ENCODE peak calls at places on chromosomes 2 and 18, in four cellular contexts. One of them, this sample, is unnamed.

GRCh38 chr2:66496680-66497420 is 61.9 kb downstream of the MEIS1 start:
- DNase-seq in GM12878: no peak
- DNase-seq in HepG2: no peak
- DNase-seq in K562: no peak
- DNase-seq in this sample: no peak

GRCh38 chr2:231800493-231801091 is 14.3 kb downstream of the COPS7B start:
- DNase-seq in GM12878: no peak
- DNase-seq in K562: peak; percentile 34
- DNase-seq in HepG2: peak; percentile 55
- DNase-seq in this sample: peak; percentile 59

GRCh38 chr18:36752929-36753865 is 75.6 kb downstream of the TPGS2 start:
- DNase-seq in HepG2: no peak
- DNase-seq in K562: peak; percentile 36
- DNase-seq in GM12878: no peak
- DNase-seq in this sample: no peak

GRCh38 chr18:48777737-48778111 is 173.0 kb downstream of the SMAD7 start:
- DNase-seq in GM12878: no peak
- DNase-seq in K562: no peak
- DNase-seq in HepG2: peak; percentile 30
- DNase-seq in this sample: peak; percentile 39

GRCh38 chr18:23134780-23135678 is at the start of gene CABLES1:
- DNase-seq in K562: no peak
- DNase-seq in GM12878: no peak
- DNase-seq in HepG2: peak; percentile 74
- DNase-seq in this sample: peak; percentile 85

GRCh38 chr2:214057986-214058385 is 352.9 kb upstream of the VWC2L start:
- DNase-seq in K562: no peak
- DNase-seq in GM12878: no peak
- DNase-seq in HepG2: no peak
- DNase-seq in this sample: no peak

GRCh38 chr2:196379600-196379999 is 208.2 kb upstream of the STK17B start:
- DNase-seq in GM12878: no peak
- DNase-seq in K562: no peak
- DNase-seq in HepG2: no peak
- DNase-seq in this sample: no peak

GRCh38 chr2:233203060-233203459 is 48.4 kb upstream of the ATG16L1 start:
- DNase-seq in GM12878: no peak
- DNase-seq in HepG2: no peak
- DNase-seq in K562: no peak
- DNase-seq in this sample: no peak

GRCh38 chr2:222545821-222546540 is 109.9 kb downstream of the FARSB start:
- DNase-seq in HepG2: no peak
- DNase-seq in GM12878: no peak
- DNase-seq in K562: no peak
- DNase-seq in this sample: no peak

GRCh38 chr2:120730053-120730439 is 5.6 kb upstream of the GLI2 start:
- DNase-seq in K562: no peak
- DNase-seq in GM12878: no peak
- DNase-seq in HepG2: no peak
- DNase-seq in this sample: no peak

GRCh38 chr2:42984081-42984480 is 191.7 kb upstream of the HAAO start:
- DNase-seq in GM12878: no peak
- DNase-seq in K562: no peak
- DNase-seq in HepG2: no peak
- DNase-seq in this sample: peak; percentile 62

GRCh38 chr18:68574311-68574710 is 140.6 kb downstream of the TMX3 start:
- DNase-seq in GM12878: no peak
- DNase-seq in HepG2: no peak
- DNase-seq in K562: no peak
- DNase-seq in this sample: no peak

GRCh38 chr18:49123431-49123830 is 172.7 kb upstream of the SMAD7 start:
- DNase-seq in GM12878: no peak
- DNase-seq in HepG2: no peak
- DNase-seq in K562: no peak
- DNase-seq in this sample: no peak

GRCh38 chr2:171837736-171838135 is 56.3 kb downstream of the SLC25A12 start:
- DNase-seq in HepG2: peak; percentile 41
- DNase-seq in K562: no peak
- DNase-seq in GM12878: no peak
- DNase-seq in this sample: no peak

GRCh38 chr2:140465301-140465700 is 1665.5 kb downstream of the LRP1B start:
- DNase-seq in GM12878: no peak
- DNase-seq in K562: no peak
- DNase-seq in HepG2: no peak
- DNase-seq in this sample: no peak

GRCh38 chr2:112693596-112693995 is 27.2 kb upstream of the NT5DC4 start:
- DNase-seq in GM12878: no peak
- DNase-seq in K562: no peak
- DNase-seq in HepG2: no peak
- DNase-seq in this sample: no peak

GRCh38 chr18:8324343-8325065 is 284.7 kb upstream of the RAB12 start:
- DNase-seq in K562: peak; percentile 8
- DNase-seq in HepG2: no peak
- DNase-seq in GM12878: no peak
- DNase-seq in this sample: no peak

GRCh38 chr2:241074901-241075540 is 27.1 kb downstream of the MTERF4 start:
- DNase-seq in HepG2: no peak
- DNase-seq in K562: no peak
- DNase-seq in GM12878: no peak
- DNase-seq in this sample: no peak

GRCh38 chr2:174778479-174778962 is 14.2 kb upstream of the CHRNA1 start:
- DNase-seq in K562: no peak
- DNase-seq in GM12878: peak; percentile 50
- DNase-seq in HepG2: peak; percentile 55
- DNase-seq in this sample: no peak

GRCh38 chr2:220502539-220502938 is 875.1 kb downstream of the SLC4A3 start:
- DNase-seq in HepG2: no peak
- DNase-seq in K562: no peak
- DNase-seq in GM12878: no peak
- DNase-seq in this sample: no peak

GRCh38 chr2:189161894-189162293 is 17.7 kb downstream of the COL5A2 start:
- DNase-seq in K562: no peak
- DNase-seq in HepG2: no peak
- DNase-seq in GM12878: no peak
- DNase-seq in this sample: no peak

GRCh38 chr2:190462611-190463010 is 54.5 kb downstream of the MFSD6 start:
- DNase-seq in HepG2: no peak
- DNase-seq in GM12878: no peak
- DNase-seq in K562: peak; percentile 78
- DNase-seq in this sample: no peak

GRCh38 chr2:222076978-222077690 is 221.7 kb downstream of the PAX3 start:
- DNase-seq in HepG2: no peak
- DNase-seq in K562: no peak
- DNase-seq in GM12878: no peak
- DNase-seq in this sample: no peak

GRCh38 chr2:223465793-223466192 is 136.4 kb downstream of the SCG2 start:
- DNase-seq in HepG2: no peak
- DNase-seq in K562: no peak
- DNase-seq in GM12878: no peak
- DNase-seq in this sample: no peak

GRCh38 chr2:101173707-101174295 is 22.6 kb upstream of the TBC1D8 start:
- DNase-seq in GM12878: peak; percentile 15
- DNase-seq in K562: no peak
- DNase-seq in HepG2: no peak
- DNase-seq in this sample: no peak

GRCh38 chr18:34631567-34631966 is 78.5 kb upstream of the DTNA start:
- DNase-seq in GM12878: no peak
- DNase-seq in K562: no peak
- DNase-seq in HepG2: peak; percentile 80
- DNase-seq in this sample: no peak

GRCh38 chr2:208017721-208018120 is 7.6 kb downstream of the PLEKHM3 start:
- DNase-seq in K562: no peak
- DNase-seq in HepG2: no peak
- DNase-seq in GM12878: no peak
- DNase-seq in this sample: no peak

GRCh38 chr2:232028631-232029030 is 67.1 kb downstream of the DIS3L2 start:
- DNase-seq in GM12878: no peak
- DNase-seq in HepG2: no peak
- DNase-seq in K562: no peak
- DNase-seq in this sample: no peak

GRCh38 chr18:2111456-2111855 is 459.8 kb downstream of the METTL4 start:
- DNase-seq in K562: no peak
- DNase-seq in HepG2: no peak
- DNase-seq in GM12878: no peak
- DNase-seq in this sample: no peak

GRCh38 chr2:196586511-196586991 is 53.0 kb upstream of the CCDC150 start:
- DNase-seq in K562: peak; percentile 2
- DNase-seq in GM12878: no peak
- DNase-seq in HepG2: no peak
- DNase-seq in this sample: no peak

GRCh38 chr2:31337860-31338259 is 76.7 kb downstream of the XDH start:
- DNase-seq in HepG2: no peak
- DNase-seq in GM12878: no peak
- DNase-seq in K562: no peak
- DNase-seq in this sample: no peak

GRCh38 chr2:212708346-212708745 is 169.7 kb upstream of the ERBB4 start:
- DNase-seq in GM12878: no peak
- DNase-seq in K562: no peak
- DNase-seq in HepG2: no peak
- DNase-seq in this sample: no peak

DNA sequence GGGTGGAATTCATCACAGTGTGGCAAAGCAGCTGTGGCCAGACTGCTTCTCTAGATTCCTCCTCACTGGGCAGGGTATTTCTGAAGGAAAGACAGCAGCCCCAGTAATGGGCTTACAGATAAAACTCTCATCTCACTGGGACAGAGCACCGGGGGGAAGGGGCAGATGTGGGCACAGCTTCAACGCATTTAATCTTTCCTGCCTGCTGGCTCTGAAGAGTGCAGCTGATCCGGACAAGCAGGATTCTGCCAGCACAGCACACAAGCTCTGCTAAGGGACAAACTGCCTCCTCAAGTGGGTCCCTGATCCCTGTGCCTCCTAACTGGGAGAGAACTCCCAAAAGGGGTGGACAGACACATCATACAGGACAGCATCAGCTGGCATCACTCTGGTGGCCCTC is 779.9 kb upstream of the CNTNAP5 start:
- DNase-seq in GM12878: no peak
- DNase-seq in K562: no peak
- DNase-seq in HepG2: no peak
- DNase-seq in this sample: no peak
- TF ChIP-seq FOXM1 in GM12878: no peak
- TF ChIP-seq FOXM1 in K562: no peak
- TF ChIP-seq FOXM1 in HepG2: no peak
- TF ChIP-seq FOXM1 in this sample: no peak

GRCh38 chr2:23381498-23381897 is 3.5 kb upstream of the KLHL29 start:
- DNase-seq in K562: no peak
- DNase-seq in HepG2: no peak
- DNase-seq in GM12878: no peak
- DNase-seq in this sample: no peak
- H2AFZ ChIP-seq in K562: no peak overlapping the region
- H2AFZ ChIP-seq in HepG2: no peak overlapping the region
- H2AFZ ChIP-seq in GM12878: no peak overlapping the region
- H2AFZ ChIP-seq in this sample: no peak overlapping the region

DNA sequence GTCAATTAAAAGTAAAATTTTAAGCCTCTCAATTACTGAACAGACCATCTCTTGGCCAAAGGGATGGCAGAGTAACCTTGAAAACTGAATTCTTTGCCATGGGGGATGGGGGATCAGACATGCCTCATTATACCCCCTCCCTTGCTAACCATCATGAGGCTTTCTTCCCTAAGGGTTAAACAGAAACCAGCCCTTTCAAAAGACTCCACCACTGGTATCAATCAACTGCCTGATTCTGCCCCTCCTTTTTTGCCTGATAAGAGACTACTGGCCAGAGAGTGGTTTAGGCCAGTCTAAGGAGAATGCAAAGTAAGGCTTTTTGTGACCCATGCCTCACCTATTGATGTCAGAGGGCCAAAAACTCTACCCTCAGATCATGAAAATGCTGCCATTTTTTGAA is 270.5 kb upstream of the CELF4 start:
- DNase-seq in K562: no peak
- DNase-seq in GM12878: no peak
- DNase-seq in HepG2: no peak
- DNase-seq in this sample: no peak
- TF ChIP-seq FOXM1 in K562: no peak
- TF ChIP-seq FOXM1 in GM12878: no peak
- TF ChIP-seq FOXM1 in HepG2: no peak
- TF ChIP-seq FOXM1 in this sample: no peak

GRCh38 chr18:841647-842370 is 29.8 kb upstream of the YES1 start:
- DNase-seq in K562: peak; percentile 79
- DNase-seq in GM12878: no peak
- DNase-seq in HepG2: no peak
- DNase-seq in this sample: no peak
- H2AFZ ChIP-seq in K562: peak overlapping the region; percentile 95
- H2AFZ ChIP-seq in GM12878: no peak overlapping the region
- H2AFZ ChIP-seq in HepG2: peak overlapping the region; percentile 78
- H2AFZ ChIP-seq in this sample: no peak overlapping the region

DNA sequence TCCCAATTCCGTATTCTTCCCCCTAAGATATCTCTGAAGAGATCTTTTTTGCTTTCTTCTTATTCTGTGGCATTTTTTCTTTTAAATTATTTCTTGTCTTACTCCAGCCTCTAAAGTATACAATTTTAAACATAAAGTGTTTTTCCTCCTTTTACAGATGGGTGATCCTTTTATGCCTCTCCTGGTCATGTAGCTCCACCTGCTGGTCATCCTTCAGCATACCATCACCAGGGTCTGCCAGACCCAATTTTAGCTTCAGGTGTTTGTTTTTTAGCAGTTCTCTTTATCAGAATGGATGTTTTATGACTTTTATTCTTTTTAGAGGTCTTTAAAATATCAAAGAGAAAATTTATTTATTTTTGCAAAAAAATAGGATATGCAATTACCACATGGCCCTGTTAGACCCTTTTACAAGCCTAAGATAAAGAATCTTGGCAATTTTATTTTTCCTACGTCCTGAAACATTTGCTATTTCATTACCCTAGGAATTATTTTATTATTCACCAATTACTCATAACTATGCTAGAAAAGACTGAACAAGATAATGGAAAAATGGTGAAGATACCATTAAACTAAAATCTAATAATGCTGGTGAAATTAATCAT is 55.4 kb downstream of the PIGN start:
- DNase-seq in HepG2: peak; percentile 55
- DNase-seq in K562: peak; percentile 64
- DNase-seq in GM12878: peak; percentile 7
- DNase-seq in this sample: peak; percentile 50
- TF ChIP-seq FOXM1 in HepG2: no peak
- TF ChIP-seq FOXM1 in K562: no peak
- TF ChIP-seq FOXM1 in GM12878: peak; percentile 26
- TF ChIP-seq FOXM1 in this sample: no peak

DNA sequence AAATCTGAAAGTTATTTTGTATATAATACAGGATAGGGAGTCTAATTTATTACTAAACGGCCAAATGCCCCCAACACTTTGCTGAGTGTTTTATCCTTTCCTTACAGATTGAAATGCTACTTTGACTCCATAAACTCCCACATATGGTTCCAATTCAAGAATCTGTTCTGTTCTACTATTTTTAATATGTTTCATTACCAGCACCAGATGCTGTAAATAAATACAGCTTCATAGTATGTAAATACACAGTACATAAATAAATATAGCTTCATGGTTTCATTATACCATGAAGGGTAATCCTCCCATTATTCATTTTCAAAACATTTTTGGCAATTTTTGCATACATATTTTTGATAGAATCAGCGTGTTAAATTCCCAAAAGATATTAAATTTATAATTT is 34.1 kb upstream of the MREG start:
- DNase-seq in K562: no peak
- DNase-seq in HepG2: no peak
- DNase-seq in GM12878: no peak
- DNase-seq in this sample: no peak
- H2AFZ ChIP-seq in K562: no peak overlapping the region
- H2AFZ ChIP-seq in HepG2: no peak overlapping the region
- H2AFZ ChIP-seq in GM12878: no peak overlapping the region
- H2AFZ ChIP-seq in this sample: no peak overlapping the region